ENCODE peak calls at places on chromosomes 13 and 19, in eight cellular contexts. One of them, this sample, is unnamed.

GRCh38 chr13:51999525-51999924 is 11.7 kb downstream of the ATP7B start:
- DNase-seq in lower leg skin: no peak
- DNase-seq in lung: peak; percentile 51
- DNase-seq in astrocyte of the spinal cord: no peak
- DNase-seq in lower lobe of right lung: peak; percentile 52
- DNase-seq in endothelial cell of umbilical vein: no peak
- DNase-seq in kidney: no peak
- DNase-seq in body of pancreas: peak; percentile 70
- DNase-seq in this sample: peak; percentile 31

GRCh38 chr19:44905437-44906160 is at the start of gene APOE:
- DNase-seq in lower leg skin: no peak
- DNase-seq in lung: no peak
- DNase-seq in astrocyte of the spinal cord: no peak
- DNase-seq in lower lobe of right lung: no peak
- DNase-seq in endothelial cell of umbilical vein: no peak
- DNase-seq in kidney: no peak
- DNase-seq in body of pancreas: no peak
- DNase-seq in this sample: no peak

GRCh38 chr13:30340367-30341184 is 33.2 kb upstream of the KATNAL1 start:
- DNase-seq in lower leg skin: peak; percentile 92
- DNase-seq in lung: peak; percentile 35
- DNase-seq in astrocyte of the spinal cord: peak; percentile 80
- DNase-seq in lower lobe of right lung: no peak
- DNase-seq in endothelial cell of umbilical vein: no peak
- DNase-seq in kidney: peak; percentile 93
- DNase-seq in body of pancreas: no peak
- DNase-seq in this sample: peak; percentile 95

GRCh38 chr19:32311371-32311770 is 34.0 kb upstream of the ZNF507 start:
- DNase-seq in lower leg skin: peak; percentile 40
- DNase-seq in lung: no peak
- DNase-seq in astrocyte of the spinal cord: no peak
- DNase-seq in lower lobe of right lung: no peak
- DNase-seq in endothelial cell of umbilical vein: no peak
- DNase-seq in kidney: no peak
- DNase-seq in body of pancreas: no peak
- DNase-seq in this sample: no peak

GRCh38 chr19:52935434-52935833 is 12.2 kb upstream of the ZNF888 start:
- DNase-seq in lower leg skin: no peak
- DNase-seq in lung: no peak
- DNase-seq in astrocyte of the spinal cord: peak; percentile 79
- DNase-seq in lower lobe of right lung: no peak
- DNase-seq in endothelial cell of umbilical vein: no peak
- DNase-seq in kidney: no peak
- DNase-seq in body of pancreas: no peak
- DNase-seq in this sample: peak; percentile 31

GRCh38 chr13:113551081-113552000 is 33.2 kb upstream of the TFDP1 start:
- DNase-seq in lower leg skin: peak; percentile 62
- DNase-seq in lung: peak; percentile 23
- DNase-seq in astrocyte of the spinal cord: no peak
- DNase-seq in lower lobe of right lung: peak; percentile 8
- DNase-seq in endothelial cell of umbilical vein: no peak
- DNase-seq in kidney: peak; percentile 28
- DNase-seq in body of pancreas: peak; percentile 6
- DNase-seq in this sample: no peak

GRCh38 chr19:17778621-17779280 is 16.2 kb upstream of the B3GNT3 start:
- DNase-seq in lower leg skin: no peak
- DNase-seq in lung: no peak
- DNase-seq in astrocyte of the spinal cord: no peak
- DNase-seq in lower lobe of right lung: peak; percentile 55
- DNase-seq in endothelial cell of umbilical vein: no peak
- DNase-seq in kidney: no peak
- DNase-seq in body of pancreas: no peak
- DNase-seq in this sample: no peak

GRCh38 chr13:29721766-29722165 is 126.3 kb upstream of the SLC7A1 start:
- DNase-seq in lower leg skin: no peak
- DNase-seq in lung: no peak
- DNase-seq in astrocyte of the spinal cord: no peak
- DNase-seq in lower lobe of right lung: no peak
- DNase-seq in endothelial cell of umbilical vein: no peak
- DNase-seq in kidney: no peak
- DNase-seq in body of pancreas: no peak
- DNase-seq in this sample: peak; percentile 45

GRCh38 chr13:21227917-21228316 is 51.5 kb downstream of the MRPL57 start:
- DNase-seq in lower leg skin: no peak
- DNase-seq in lung: peak; percentile 17
- DNase-seq in astrocyte of the spinal cord: no peak
- DNase-seq in lower lobe of right lung: no peak
- DNase-seq in endothelial cell of umbilical vein: no peak
- DNase-seq in kidney: no peak
- DNase-seq in body of pancreas: no peak
- DNase-seq in this sample: no peak

GRCh38 chr13:112448621-112449544 is 72.7 kb downstream of the SPACA7 start:
- DNase-seq in lower leg skin: peak; percentile 82
- DNase-seq in lung: peak; percentile 26
- DNase-seq in astrocyte of the spinal cord: no peak
- DNase-seq in lower lobe of right lung: no peak
- DNase-seq in endothelial cell of umbilical vein: no peak
- DNase-seq in kidney: peak; percentile 31
- DNase-seq in body of pancreas: no peak
- DNase-seq in this sample: no peak

GRCh38 chr13:31209819-31210209 is 10.0 kb downstream of the B3GLCT start:
- DNase-seq in lower leg skin: no peak
- DNase-seq in lung: no peak
- DNase-seq in astrocyte of the spinal cord: no peak
- DNase-seq in lower lobe of right lung: no peak
- DNase-seq in endothelial cell of umbilical vein: no peak
- DNase-seq in kidney: no peak
- DNase-seq in body of pancreas: no peak
- DNase-seq in this sample: no peak

GRCh38 chr13:101523732-101524131 is 71.3 kb downstream of the ITGBL1 start:
- DNase-seq in lower leg skin: no peak
- DNase-seq in lung: no peak
- DNase-seq in astrocyte of the spinal cord: peak; percentile 78
- DNase-seq in lower lobe of right lung: no peak
- DNase-seq in endothelial cell of umbilical vein: peak; percentile 59
- DNase-seq in kidney: no peak
- DNase-seq in body of pancreas: no peak
- DNase-seq in this sample: peak; percentile 97

GRCh38 chr13:113122571-113123225 is at the start of gene F10:
- DNase-seq in lower leg skin: peak; percentile 94
- DNase-seq in lung: peak; percentile 47
- DNase-seq in astrocyte of the spinal cord: peak; percentile 43
- DNase-seq in lower lobe of right lung: peak; percentile 48
- DNase-seq in endothelial cell of umbilical vein: no peak
- DNase-seq in kidney: peak; percentile 89
- DNase-seq in body of pancreas: peak; percentile 51
- DNase-seq in this sample: peak; percentile 63

GRCh38 chr19:1169921-1170885 is 3.9 kb downstream of the SBNO2 start:
- DNase-seq in lower leg skin: no peak
- DNase-seq in lung: no peak
- DNase-seq in astrocyte of the spinal cord: peak; percentile 29
- DNase-seq in lower lobe of right lung: peak; percentile 64
- DNase-seq in endothelial cell of umbilical vein: no peak
- DNase-seq in kidney: peak; percentile 74
- DNase-seq in body of pancreas: no peak
- DNase-seq in this sample: peak; percentile 98

GRCh38 chr19:11496391-11497163 is 9.1 kb downstream of the ZNF653 start:
- DNase-seq in lower leg skin: peak; percentile 91
- DNase-seq in lung: peak; percentile 63
- DNase-seq in astrocyte of the spinal cord: peak; percentile 75
- DNase-seq in lower lobe of right lung: peak; percentile 72
- DNase-seq in endothelial cell of umbilical vein: peak; percentile 48
- DNase-seq in kidney: no peak
- DNase-seq in body of pancreas: peak; percentile 61
- DNase-seq in this sample: peak; percentile 89

GRCh38 chr13:45381196-45381595 is 37.0 kb downstream of the SLC25A30 start:
- DNase-seq in lower leg skin: peak; percentile 80
- DNase-seq in lung: no peak
- DNase-seq in astrocyte of the spinal cord: no peak
- DNase-seq in lower lobe of right lung: no peak
- DNase-seq in endothelial cell of umbilical vein: no peak
- DNase-seq in kidney: no peak
- DNase-seq in body of pancreas: no peak
- DNase-seq in this sample: no peak

DNA sequence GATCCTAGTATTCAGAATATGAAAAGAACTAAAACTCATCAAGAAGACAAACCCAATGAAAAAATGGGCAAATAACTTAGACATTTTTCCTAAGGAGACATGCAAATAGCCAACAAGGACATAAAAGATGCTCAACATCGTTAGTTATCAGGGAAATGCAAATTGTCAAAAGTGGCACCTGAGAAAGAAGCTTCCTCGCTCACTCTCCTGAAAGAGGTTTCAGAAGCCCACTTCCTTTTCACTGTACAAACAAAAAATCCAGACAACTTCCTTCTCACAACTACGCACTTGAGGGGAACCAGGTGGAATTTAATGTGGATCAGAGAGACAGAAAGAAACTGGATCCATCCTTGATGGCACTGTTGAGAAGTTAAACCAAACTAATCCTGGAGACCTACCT is 41.5 kb downstream of the KLF12 start:
- DNase-seq in lower leg skin: no peak
- DNase-seq in lung: no peak
- DNase-seq in astrocyte of the spinal cord: no peak
- DNase-seq in lower lobe of right lung: no peak
- DNase-seq in endothelial cell of umbilical vein: no peak
- DNase-seq in kidney: no peak
- DNase-seq in body of pancreas: no peak
- DNase-seq in this sample: no peak
- H3K4me3 ChIP-seq in lower leg skin: no peak overlapping the region
- H3K4me3 ChIP-seq in lung: no peak overlapping the region
- H3K4me3 ChIP-seq in astrocyte of the spinal cord: no peak overlapping the region
- H3K4me3 ChIP-seq in lower lobe of right lung: no peak overlapping the region
- H3K4me3 ChIP-seq in endothelial cell of umbilical vein: no peak overlapping the region
- H3K4me3 ChIP-seq in kidney: no peak overlapping the region
- H3K4me3 ChIP-seq in body of pancreas: no peak overlapping the region
- H3K4me3 ChIP-seq in this sample: no peak overlapping the region

DNA sequence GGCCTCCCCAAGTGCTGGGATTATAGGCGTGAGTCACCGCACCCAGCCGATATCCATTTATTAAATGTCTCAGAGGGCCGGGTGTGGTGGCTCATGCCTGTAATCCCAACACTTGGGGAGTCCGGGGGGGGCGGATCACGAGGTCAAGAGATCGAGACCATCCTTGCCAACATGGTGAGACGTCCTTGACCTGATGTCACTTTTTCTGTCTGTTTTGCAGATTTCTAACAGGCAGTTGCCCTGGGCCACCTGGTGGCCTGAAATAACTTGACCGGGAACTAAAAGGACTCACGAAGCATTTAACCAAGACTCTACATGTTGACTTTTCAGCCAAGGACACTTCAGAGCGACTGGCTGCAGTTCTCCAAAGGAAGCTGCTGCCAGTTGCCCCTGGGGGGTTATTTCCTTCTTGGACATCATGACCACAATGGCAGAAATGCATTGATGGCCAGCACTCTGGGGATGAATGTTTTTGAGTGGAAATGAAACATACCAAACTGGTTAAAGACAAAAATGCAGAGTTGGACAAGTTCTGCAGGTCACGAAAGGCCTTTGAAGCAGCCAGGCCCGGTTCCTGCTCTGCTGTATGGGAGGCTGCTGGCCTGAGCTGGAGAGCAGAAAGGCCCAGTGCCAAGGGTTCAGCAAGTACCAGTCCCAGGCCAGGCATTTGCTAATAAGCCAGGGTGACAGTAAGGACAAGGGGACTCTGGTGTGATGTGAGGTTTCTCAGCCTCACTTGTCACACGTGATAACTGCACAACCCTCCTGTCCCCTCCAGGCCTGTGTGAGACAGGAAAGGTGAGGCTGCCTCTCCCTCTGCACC is 8.3 kb downstream of the ZNF837 start:
- DNase-seq in lower leg skin: no peak
- DNase-seq in lung: peak; percentile 45
- DNase-seq in astrocyte of the spinal cord: no peak
- DNase-seq in lower lobe of right lung: no peak
- DNase-seq in endothelial cell of umbilical vein: no peak
- DNase-seq in kidney: no peak
- DNase-seq in body of pancreas: no peak
- DNase-seq in this sample: no peak
- TF ChIP-seq CTCF in lower leg skin: no peak
- TF ChIP-seq CTCF in lung: no peak
- TF ChIP-seq CTCF in astrocyte of the spinal cord: no peak
- TF ChIP-seq CTCF in lower lobe of right lung: peak; percentile 9
- TF ChIP-seq CTCF in endothelial cell of umbilical vein: peak; percentile 8
- TF ChIP-seq CTCF in kidney: no peak
- TF ChIP-seq CTCF in body of pancreas: no peak
- TF ChIP-seq CTCF in this sample: peak; percentile 15

DNA sequence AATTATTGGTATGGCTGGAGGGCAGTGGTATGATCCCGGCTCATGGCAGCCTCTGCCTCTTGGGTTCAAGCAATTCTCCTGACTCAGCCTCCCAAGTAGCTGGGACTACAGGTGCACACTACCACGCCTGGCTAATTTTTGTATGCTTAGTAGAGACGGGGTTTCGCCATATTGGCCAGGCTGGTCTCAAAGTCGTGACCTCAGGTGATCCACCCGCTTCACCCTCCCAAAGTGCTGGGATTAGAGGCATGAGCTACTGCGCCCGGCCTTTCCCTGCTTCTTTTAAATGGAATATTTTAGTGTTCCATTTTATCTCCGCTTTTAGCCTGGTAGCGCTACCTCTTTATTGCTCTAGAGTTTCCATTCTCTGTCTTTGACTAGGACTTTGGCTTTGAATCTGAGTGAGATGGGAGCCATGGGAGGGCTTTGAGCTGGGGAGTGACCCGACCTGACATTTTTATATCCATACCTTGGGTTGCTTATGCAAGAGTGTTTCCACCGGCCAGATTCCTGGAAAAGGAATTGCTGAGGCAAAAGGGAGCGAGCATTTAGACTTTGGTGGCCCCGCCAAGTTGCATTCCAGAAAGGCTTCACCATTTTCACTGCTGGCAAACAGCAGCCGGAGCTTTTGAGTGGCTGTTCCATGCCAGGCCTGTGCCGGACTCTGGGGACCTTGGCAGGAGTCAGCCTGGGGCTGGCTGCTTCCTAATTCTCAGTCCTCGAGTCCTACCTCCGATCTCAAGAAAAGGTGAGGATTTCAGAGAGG is 22.9 kb downstream of the BICRA start:
- DNase-seq in lower leg skin: no peak
- DNase-seq in lung: no peak
- DNase-seq in astrocyte of the spinal cord: no peak
- DNase-seq in lower lobe of right lung: no peak
- DNase-seq in endothelial cell of umbilical vein: no peak
- DNase-seq in kidney: no peak
- DNase-seq in body of pancreas: no peak
- DNase-seq in this sample: no peak
- H3K4me3 ChIP-seq in lower leg skin: no peak overlapping the region
- H3K4me3 ChIP-seq in lung: no peak overlapping the region
- H3K4me3 ChIP-seq in astrocyte of the spinal cord: no peak overlapping the region
- H3K4me3 ChIP-seq in lower lobe of right lung: no peak overlapping the region
- H3K4me3 ChIP-seq in endothelial cell of umbilical vein: no peak overlapping the region
- H3K4me3 ChIP-seq in kidney: no peak overlapping the region
- H3K4me3 ChIP-seq in body of pancreas: no peak overlapping the region
- H3K4me3 ChIP-seq in this sample: no peak overlapping the region

DNA sequence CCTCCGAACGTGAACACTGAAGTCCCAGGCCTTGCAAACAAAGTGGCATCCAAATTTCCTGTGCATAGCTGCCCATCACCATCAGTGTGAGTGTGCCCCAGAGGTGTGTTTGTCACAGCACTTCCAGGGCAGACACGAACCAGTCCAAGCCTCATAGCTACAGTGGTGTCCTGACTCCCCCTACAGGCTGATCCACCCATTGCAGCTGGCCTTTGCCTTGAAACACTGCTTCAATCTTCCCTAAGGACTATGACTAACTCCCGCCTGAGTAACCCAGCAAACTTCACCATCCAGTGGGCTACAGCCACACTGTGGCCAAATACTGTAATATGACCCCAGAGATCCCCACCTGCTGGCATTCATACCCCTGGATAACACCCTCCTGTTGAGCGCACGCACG is 3.9 kb downstream of the ZNF266 start:
- DNase-seq in lower leg skin: no peak
- DNase-seq in lung: no peak
- DNase-seq in astrocyte of the spinal cord: peak; percentile 13
- DNase-seq in lower lobe of right lung: no peak
- DNase-seq in endothelial cell of umbilical vein: no peak
- DNase-seq in kidney: no peak
- DNase-seq in body of pancreas: no peak
- DNase-seq in this sample: peak; percentile 53
- TF ChIP-seq CTCF in lower leg skin: no peak
- TF ChIP-seq CTCF in lung: no peak
- TF ChIP-seq CTCF in astrocyte of the spinal cord: peak; percentile 54
- TF ChIP-seq CTCF in lower lobe of right lung: peak; percentile 43
- TF ChIP-seq CTCF in endothelial cell of umbilical vein: peak; percentile 32
- TF ChIP-seq CTCF in kidney: peak; percentile 7
- TF ChIP-seq CTCF in body of pancreas: no peak
- TF ChIP-seq CTCF in this sample: peak; percentile 55